ENCODE peak calls at places on chromosome 4, in five cellular contexts. D is K562; G is transverse colon; E is CD8-positive, alpha-beta T cell; S is HCT116. I is an unnamed sample.

GRCh38 chr4:183960021-183960420 is 54.9 kb downstream of the STOX2 start:
- DNase-seq in E (no peak), G (peak; percentile 58), S (no peak), D (peak; percentile 6), I (no peak)

GRCh38 chr4:878796-879729 is 53.1 kb downstream of the GAK start:
- DNase-seq in D (no peak), G (no peak), S (no peak), E (no peak), I (no peak)

GRCh38 chr4:100417565-100417964 is 100.3 kb downstream of the EMCN start:
- DNase-seq in G (no peak), D (no peak), E (no peak), S (no peak), I (no peak)

GRCh38 chr4:17561195-17561909 is 15.6 kb upstream of the LAP3 start:
- DNase-seq in D (peak; percentile 49), S (no peak), G (no peak), E (no peak), I (no peak)

GRCh38 chr4:872241-872981 is 46.5 kb upstream of the CPLX1 start:
- DNase-seq in S (no peak), D (no peak), G (no peak), E (no peak), I (no peak)

GRCh38 chr4:14856076-14856926 is 146.0 kb upstream of the CPEB2 start:
- DNase-seq in S (peak; percentile 86), D (peak; percentile 89), E (no peak), G (peak; percentile 65), I (peak; percentile 75)

GRCh38 chr4:123823244-123823643 is 426.6 kb downstream of the SPRY1 start:
- DNase-seq in S (no peak), G (no peak), D (no peak), E (no peak), I (no peak)

GRCh38 chr4:169846396-169846795 is 88.7 kb upstream of the HPF1 start:
- DNase-seq in E (no peak), G (no peak), S (no peak), D (no peak), I (no peak)

GRCh38 chr4:152063301-152064235 is 302.8 kb upstream of the GATB start:
- DNase-seq in D (peak; percentile 6), S (no peak), E (peak; percentile 24), G (peak; percentile 48), I (no peak)

GRCh38 chr4:83112678-83113428 is 1.7 kb downstream of the PLAC8 start:
- DNase-seq in D (no peak), G (peak; percentile 26), S (no peak), E (no peak), I (peak; percentile 52)

GRCh38 chr4:107131295-107131694 is 95.2 kb upstream of the DKK2 start:
- DNase-seq in E (no peak), G (no peak), D (no peak), S (no peak), I (no peak)

GRCh38 chr4:156971623-156972369 is at the start of gene PDGFC:
- DNase-seq in D (peak; percentile 1), E (no peak), S (no peak), G (peak; percentile 67), I (peak; percentile 10)

GRCh38 chr4:114264877-114265291 is 285.4 kb upstream of the ARSJ start:
- DNase-seq in E (no peak), D (no peak), S (peak; percentile 6), G (no peak), I (no peak)

GRCh38 chr4:83297548-83298260 is 13.1 kb upstream of the COQ2 start:
- DNase-seq in E (no peak), D (no peak), G (no peak), S (no peak), I (no peak)

GRCh38 chr4:140126261-140126660 is 27.7 kb downstream of the MAML3 start:
- DNase-seq in D (no peak), G (no peak), S (no peak), E (no peak), I (no peak)

GRCh38 chr4:123943976-123944375 is 547.4 kb downstream of the SPRY1 start:
- DNase-seq in G (no peak), D (no peak), E (no peak), S (no peak), I (no peak)

GRCh38 chr4:8549352-8549931 is 30.8 kb upstream of the GPR78 start:
- DNase-seq in G (no peak), E (no peak), D (peak; percentile 56), S (no peak), I (no peak)

GRCh38 chr4:111209706-111210105 is 586.8 kb upstream of the PITX2 start:
- DNase-seq in G (no peak), D (no peak), S (no peak), E (no peak), I (no peak)

GRCh38 chr4:153528705-153529493 is 62.7 kb downstream of the TMEM131L start:
- DNase-seq in D (peak; percentile 89), E (no peak), G (no peak), S (no peak), I (no peak)

DNA sequence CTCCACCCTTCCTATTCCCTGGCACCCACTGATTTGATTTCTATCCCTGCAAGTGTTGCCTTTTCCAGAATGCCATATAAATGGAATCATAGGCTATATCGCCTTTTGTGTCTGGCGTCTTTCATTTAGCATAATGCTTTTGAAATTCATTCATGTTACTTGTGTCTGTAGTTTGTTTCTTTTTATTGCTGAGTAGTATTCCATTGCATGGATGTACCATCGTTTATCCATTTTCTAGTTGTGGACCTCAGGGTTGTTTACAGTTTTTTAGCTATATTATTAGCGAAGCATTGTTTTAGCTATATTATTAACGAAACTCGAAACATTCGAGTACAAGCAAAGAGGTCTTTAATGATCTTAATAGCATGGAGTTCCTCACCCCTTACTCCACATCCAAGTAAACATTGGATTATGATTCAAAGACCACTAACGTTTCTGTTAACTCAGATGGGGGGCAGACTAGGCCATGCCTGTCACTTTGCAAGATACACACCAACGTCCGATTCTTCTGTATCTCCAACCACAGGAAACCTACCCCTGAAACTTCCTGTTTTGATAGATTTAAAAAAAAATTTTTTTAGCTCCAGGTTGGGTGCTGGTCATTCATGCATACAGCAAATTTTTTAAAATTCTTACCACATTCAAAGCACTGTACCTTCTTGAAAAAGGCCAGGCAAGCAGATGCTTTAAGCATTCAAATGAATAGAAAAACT is 1.1 kb downstream of the DCK start:
- DNase-seq in G (no peak), E (no peak), S (no peak), D (peak; percentile 42), I (peak; percentile 27)
- H3K4me3 ChIP-seq in G (peak overlapping the region; percentile 80), E (peak overlapping the region; percentile 81), S (peak overlapping the region; percentile 95), D (peak overlapping the region; percentile 82), I (peak overlapping the region; percentile 72)

DNA sequence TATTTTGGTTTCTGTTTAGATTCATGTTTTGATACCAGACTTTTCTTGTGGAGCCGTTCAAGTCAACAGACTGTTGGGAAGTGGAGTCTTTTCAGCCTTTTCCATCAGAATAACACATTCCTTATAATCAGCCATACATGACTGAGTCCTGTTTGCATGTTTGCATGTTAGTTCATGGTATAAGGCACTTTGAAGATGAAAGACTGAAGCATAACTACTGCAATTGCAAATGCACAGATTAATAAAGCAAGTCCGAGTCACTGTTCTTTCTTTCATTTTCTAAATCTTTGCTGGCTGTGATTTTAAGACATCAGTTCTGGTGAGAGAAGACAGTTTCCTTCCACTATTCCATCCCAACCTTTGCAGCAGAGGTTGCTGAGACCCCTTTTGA is 28.3 kb downstream of the RASL11B start:
- DNase-seq in G (no peak), E (no peak), S (no peak), D (no peak), I (no peak)
- H3K27me3 ChIP-seq in G (no peaks in the 10 kb centered on the region), E (no peaks in the 10 kb centered on the region), S (no peaks in the 10 kb centered on the region), D (no peaks in the 10 kb centered on the region), I (no peaks in the 10 kb centered on the region)

GRCh38 chr4:88178633-88179231 is 20.3 kb upstream of the ABCG2 start:
- DNase-seq in D (no peak), S (no peak), E (no peak), G (no peak), I (no peak)

GRCh38 chr4:88172987-88173386 is 14.5 kb upstream of the ABCG2 start:
- DNase-seq in E (no peak), S (no peak), D (no peak), G (no peak), I (no peak)

GRCh38 chr4:88179261-88179660 is 20.8 kb upstream of the ABCG2 start:
- DNase-seq in G (no peak), D (no peak), E (no peak), S (no peak), I (no peak)

GRCh38 chr4:88177981-88178632 is 19.7 kb upstream of the ABCG2 start:
- DNase-seq in G (peak; percentile 24), S (peak; percentile 34), D (peak; percentile 54), E (no peak), I (no peak)
- H3K4me3 ChIP-seq in G (no peak overlapping the region), S (no peak overlapping the region), D (no peak overlapping the region), E (no peak overlapping the region), I (no peak overlapping the region)

DNA sequence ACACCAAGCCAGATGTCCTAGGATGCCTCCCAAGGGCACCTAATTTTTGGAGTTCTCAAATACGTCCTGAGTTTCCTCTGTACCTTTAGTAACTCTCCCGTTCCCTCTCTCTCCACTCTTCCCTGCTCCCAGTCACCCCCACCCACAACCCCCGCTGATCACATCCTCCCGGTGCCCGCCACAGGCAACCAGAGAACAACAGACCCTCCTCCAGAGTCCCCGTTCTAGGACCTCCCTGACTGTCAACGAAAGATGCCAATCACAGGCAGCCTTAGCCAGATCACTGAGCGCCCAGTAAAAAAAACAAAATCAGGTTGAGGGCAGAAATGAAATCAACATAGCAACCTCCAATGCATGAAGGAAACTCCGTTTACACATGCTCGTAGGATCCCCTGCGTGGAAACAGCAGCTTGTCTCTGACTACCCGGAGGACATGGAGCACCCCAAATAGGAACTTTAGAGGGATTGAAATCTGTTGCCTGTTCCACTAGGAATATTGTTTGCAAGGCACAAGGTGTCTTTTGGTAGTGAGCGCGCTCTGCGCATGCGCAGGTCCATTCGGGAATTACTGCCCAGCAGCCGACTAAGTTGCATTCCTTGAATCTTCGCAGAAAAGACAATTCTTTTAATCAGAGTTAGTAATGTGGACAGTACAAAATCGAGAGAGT is at the start of gene GABRB1:
- DNase-seq in D (no peak), G (peak; percentile 66), S (no peak), E (no peak), I (peak; percentile 9)
- H3K27me3 ChIP-seq in D (no peaks in the 10 kb centered on the region), G (peaks cover 27% of the 10 kb centered on the region), S (no peaks in the 10 kb centered on the region), E (peaks cover 13% of the 10 kb centered on the region), I (no peaks in the 10 kb centered on the region)

GRCh38 chr4:133151301-133151680 is 2.2 kb downstream of the PCDH10 start:
- DNase-seq in E (no peak), D (no peak), G (no peak), S (no peak), I (no peak)

GRCh38 chr4:133151681-133152329 is 2.7 kb downstream of the PCDH10 start:
- DNase-seq in S (no peak), D (no peak), G (no peak), E (no peak), I (no peak)

GRCh38 chr4:133150643-133151300 is 1.7 kb downstream of the PCDH10 start:
- DNase-seq in G (no peak), E (no peak), S (no peak), D (no peak), I (no peak)

GRCh38 chr4:133152801-133153526 is 3.9 kb downstream of the PCDH10 start:
- DNase-seq in E (no peak), G (no peak), S (no peak), D (no peak), I (no peak)

GRCh38 chr4:133152330-133152791 is 3.3 kb downstream of the PCDH10 start:
- DNase-seq in S (no peak), G (no peak), E (no peak), D (no peak), I (no peak)
- H3K4me3 ChIP-seq in S (no peak overlapping the region), G (peak overlapping the region; percentile 37), E (no peak overlapping the region), D (no peak overlapping the region), I (no peak overlapping the region)

I was measured in GM06990.